ENCODE peak calls at places on chromosome 7, in four cellular contexts. A, D, R and T are unnamed samples.

GRCh38 chr7:149823631-149824199 is 14.5 kb upstream of the ZNF862 start:
- DNase-seq in A (no peak), R (no peak), D (no peak), T (no peak)

GRCh38 chr7:2699289-2699620 is 11.3 kb downstream of the AMZ1 start:
- DNase-seq in D (no peak), R (no peak), A (no peak), T (no peak)

GRCh38 chr7:73437699-73438416 is 4.3 kb downstream of the FZD9 start:
- DNase-seq in R (no peak), D (no peak), A (no peak), T (no peak)

GRCh38 chr7:157684596-157685429 is 348.0 kb downstream of the DNAJB6 start:
- DNase-seq in A (no peak), D (no peak), R (peak; percentile 39), T (no peak)

GRCh38 chr7:29237483-29237882 is 42.9 kb downstream of the CHN2 start:
- DNase-seq in A (no peak), R (peak; percentile 66), D (no peak), T (no peak)

GRCh38 chr7:131370523-131370968 is 42.9 kb downstream of the MKLN1 start:
- DNase-seq in D (no peak), A (no peak), R (no peak), T (no peak)

GRCh38 chr7:149081914-149082313 is 8.6 kb downstream of the ZNF786 start:
- DNase-seq in D (no peak), A (no peak), R (no peak), T (no peak)

GRCh38 chr7:143279186-143280098 is 5.3 kb upstream of the TMEM139 start:
- DNase-seq in R (no peak), A (no peak), D (no peak), T (no peak)

GRCh38 chr7:148540041-148540738 is 50.4 kb upstream of the C7orf33 start:
- DNase-seq in R (peak; percentile 52), D (peak; percentile 77), A (no peak), T (no peak)

GRCh38 chr7:39754326-39755120 is 131.2 kb downstream of the RALA start:
- DNase-seq in A (no peak), R (no peak), D (no peak), T (no peak)

GRCh38 chr7:21542891-21543527 is at the start of gene DNAH11:
- DNase-seq in A (no peak), R (peak; percentile 80), D (no peak), T (peak; percentile 36)

GRCh38 chr7:88546808-88547207 is 212.7 kb upstream of the ZNF804B start:
- DNase-seq in R (no peak), A (no peak), D (no peak), T (peak; percentile 36)

GRCh38 chr7:16657656-16658279 is 11.8 kb downstream of the BZW2 start:
- DNase-seq in D (no peak), A (no peak), R (no peak), T (no peak)

GRCh38 chr7:107746006-107746405 is 2.1 kb downstream of the CBLL1 start:
- DNase-seq in A (no peak), R (no peak), D (no peak), T (no peak)

GRCh38 chr7:122975341-122975740 is 20.2 kb downstream of the TAS2R16 start:
- DNase-seq in D (no peak), A (no peak), R (no peak), T (no peak)

GRCh38 chr7:112422842-112423496 is 27.3 kb upstream of the IFRD1 start:
- DNase-seq in A (no peak), R (peak; percentile 55), D (peak; percentile 82), T (peak; percentile 88)

GRCh38 chr7:146659732-146660131 is 543.1 kb downstream of the CNTNAP2 start:
- DNase-seq in R (no peak), D (no peak), A (no peak), T (no peak)

GRCh38 chr7:28125381-28126046 is 55.1 kb downstream of the JAZF1 start:
- DNase-seq in A (no peak), R (no peak), D (no peak), T (peak; percentile 54)

GRCh38 chr7:105862276-105862675 is 14.1 kb downstream of the ATXN7L1 start:
- DNase-seq in D (no peak), A (no peak), R (no peak), T (no peak)

GRCh38 chr7:141567465-141567864 is 16.3 kb downstream of the AGK start:
- DNase-seq in D (no peak), R (no peak), A (no peak), T (no peak)

GRCh38 chr7:142177869-142178268 is 66.4 kb downstream of the MGAM2 start:
- DNase-seq in R (no peak), A (no peak), D (no peak), T (no peak)

GRCh38 chr7:98240961-98241673 is 10.9 kb downstream of the TECPR1 start:
- DNase-seq in A (no peak), D (no peak), R (peak; percentile 50), T (peak; percentile 69)
- H3K4me1 ChIP-seq in A (peaks cover 4% of the 10 kb centered on the region), D (no peaks in the 10 kb centered on the region), R (no peaks in the 10 kb centered on the region), T (no peaks in the 10 kb centered on the region)

DNA sequence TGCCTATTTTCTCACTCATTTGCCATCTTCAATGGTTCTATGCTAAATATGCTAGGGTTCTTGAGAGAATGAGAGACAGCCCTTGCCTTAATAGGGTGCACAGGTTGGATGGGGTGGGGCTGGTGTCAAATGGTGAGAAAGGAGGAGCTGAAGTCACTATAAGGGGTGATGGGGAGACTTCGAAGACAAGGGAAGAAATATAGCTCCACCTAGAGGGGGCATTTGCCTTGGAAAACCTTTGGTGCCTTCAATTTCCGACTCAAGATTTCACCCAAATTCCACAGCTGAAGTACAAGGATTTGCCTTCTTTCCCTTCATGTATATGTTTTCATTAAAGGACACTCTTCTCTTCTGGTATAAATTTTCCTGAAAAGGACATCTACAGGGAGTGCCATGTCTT is 5.6 kb downstream of the PTN start:
- DNase-seq in R (no peak), D (no peak), A (no peak), T (no peak)
- TF ChIP-seq CTCF in R (peak; percentile 23), D (no peak), A (no peak), T (no peak)

DNA sequence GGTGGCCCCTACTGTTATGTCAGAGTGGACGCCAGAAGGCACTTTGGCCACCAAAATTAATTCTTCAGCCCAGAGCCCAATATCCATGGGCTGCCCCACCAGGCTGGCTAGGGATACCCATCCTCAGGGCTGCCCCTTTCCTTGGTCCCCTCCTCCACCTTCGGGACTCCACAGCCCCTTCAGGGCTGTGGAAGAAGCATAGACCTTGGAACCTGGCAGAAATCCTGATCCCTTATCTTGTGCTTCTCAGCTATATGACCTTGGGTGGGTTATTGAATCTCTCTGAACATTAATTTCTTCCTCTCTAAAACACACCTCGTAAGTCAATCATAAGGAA is 499 bp upstream of the TMUB1 start:
- DNase-seq in R (no peak), A (no peak), D (no peak), T (no peak)
- H3K4me1 ChIP-seq in R (peaks cover 37% of the 10 kb centered on the region), A (peaks cover 66% of the 10 kb centered on the region), D (peaks cover 4% of the 10 kb centered on the region), T (peaks cover 47% of the 10 kb centered on the region)

DNA sequence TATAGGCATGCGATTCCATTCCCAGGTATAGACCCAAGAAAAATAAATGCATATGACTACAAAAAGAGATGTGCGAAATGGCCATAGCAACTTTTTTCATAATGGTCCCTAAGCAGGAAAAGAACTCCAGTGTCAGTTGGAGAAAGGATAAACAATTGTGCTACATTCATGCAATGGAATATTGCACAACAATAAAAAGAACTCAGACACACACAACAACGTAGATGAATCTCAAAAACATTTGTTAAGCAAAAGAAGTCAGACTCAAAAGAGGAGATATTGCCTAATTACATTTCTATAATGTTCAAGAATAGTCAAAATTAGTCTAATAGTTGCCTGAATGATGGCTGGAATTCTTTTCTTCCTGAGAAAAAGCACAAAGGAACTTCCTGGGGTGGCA is 141.1 kb upstream of the GLI3 start:
- DNase-seq in A (no peak), R (no peak), D (no peak), T (no peak)
- TF ChIP-seq CTCF in A (no peak), R (no peak), D (no peak), T (no peak)

GRCh38 chr7:4820405-4820967 is 41.3 kb downstream of the PAPOLB start:
- DNase-seq in D (no peak), R (no peak), A (no peak), T (no peak)
- H3K4me1 ChIP-seq in D (no peaks in the 10 kb centered on the region), R (no peaks in the 10 kb centered on the region), A (no peaks in the 10 kb centered on the region), T (peaks cover 3% of the 10 kb centered on the region)

DNA sequence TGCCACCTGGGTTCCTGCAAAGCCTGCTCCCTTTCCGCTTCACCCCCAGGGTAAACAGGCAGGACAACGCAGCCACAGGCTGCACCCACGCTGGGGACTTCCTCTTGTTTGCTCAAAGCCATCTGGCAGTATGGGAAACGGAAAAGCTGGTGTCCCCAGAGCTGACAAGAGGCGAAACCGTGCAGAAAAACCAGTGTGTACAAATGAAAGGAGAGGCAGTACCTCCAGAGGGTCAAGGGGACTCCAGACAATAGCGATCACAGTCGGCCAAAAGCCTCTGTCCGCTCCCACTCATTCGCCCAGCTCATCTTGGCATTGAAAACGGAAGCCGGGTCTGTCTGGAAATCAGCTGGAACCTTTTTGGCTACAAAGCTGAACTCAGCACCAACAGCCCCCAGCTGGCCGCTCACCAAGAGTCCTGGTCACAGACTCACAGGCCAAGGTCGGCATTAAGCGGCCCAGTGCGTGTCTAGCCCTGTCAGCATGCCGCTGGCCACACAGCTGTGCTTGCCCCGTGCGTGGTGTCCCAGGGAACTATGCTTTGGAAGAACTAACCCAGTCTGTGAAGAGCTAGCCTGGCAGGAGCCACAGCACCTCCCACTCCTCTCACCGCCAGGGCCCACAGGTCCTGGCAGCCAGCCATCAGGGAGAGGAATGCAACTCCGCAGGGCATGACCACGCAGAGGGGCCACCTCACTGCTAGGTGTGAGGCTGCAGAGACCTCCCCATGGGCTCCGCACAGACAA is 10.4 kb downstream of the TNS3 start:
- DNase-seq in D (peak; percentile 84), R (peak; percentile 92), A (no peak), T (peak; percentile 91)
- TF ChIP-seq CTCF in D (no peak), R (no peak), A (no peak), T (no peak)

DNA sequence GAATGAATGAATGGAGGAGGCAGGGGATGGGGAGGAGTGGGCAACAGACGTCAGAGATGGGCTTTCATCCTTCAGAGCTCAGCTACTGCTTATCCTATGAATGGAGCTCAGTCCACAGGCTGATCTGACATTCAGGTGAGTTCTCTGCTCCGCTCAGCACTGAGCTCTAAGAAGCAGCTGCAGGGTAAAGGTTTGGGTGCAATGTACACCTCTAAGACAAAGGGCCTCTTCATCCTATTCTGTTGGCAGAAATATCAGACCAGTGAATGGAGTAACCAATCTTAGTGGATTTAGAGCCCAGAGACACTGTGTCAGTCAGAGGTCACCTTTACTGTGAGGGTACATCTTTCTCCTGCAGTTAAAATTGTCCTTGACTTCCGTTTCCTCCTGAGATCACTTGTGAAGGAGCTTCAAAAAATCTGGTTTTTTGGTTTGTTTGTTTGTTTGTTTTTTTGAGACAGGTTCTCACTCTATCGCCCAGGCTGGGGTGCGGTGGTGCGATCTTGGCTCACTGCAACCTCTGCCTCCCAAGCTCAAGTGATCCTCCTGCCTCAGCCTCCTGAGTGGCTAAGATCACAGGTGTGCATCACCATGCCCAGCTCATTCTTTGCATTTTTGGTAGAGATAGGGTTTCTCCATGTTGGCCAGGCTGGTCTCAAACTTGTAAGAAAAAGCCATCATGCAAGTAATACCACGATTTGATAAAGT is 5.1 kb upstream of the CCZ1B start:
- DNase-seq in A (no peak), D (no peak), R (no peak), T (no peak)
- H3K4me1 ChIP-seq in A (no peaks in the 10 kb centered on the region), D (no peaks in the 10 kb centered on the region), R (no peaks in the 10 kb centered on the region), T (no peaks in the 10 kb centered on the region)

GRCh38 chr7:44071726-44072363 is 6.5 kb upstream of the PGAM2 start:
- DNase-seq in A (no peak), D (no peak), R (no peak), T (no peak)
- TF ChIP-seq CTCF in A (no peak), D (no peak), R (no peak), T (no peak)

GRCh38 chr7:512541-513311 is 6.9 kb downstream of the PDGFA start:
- DNase-seq in D (no peak), A (no peak), R (no peak), T (no peak)
- H3K4me1 ChIP-seq in D (no peaks in the 10 kb centered on the region), A (peaks cover 3% of the 10 kb centered on the region), R (no peaks in the 10 kb centered on the region), T (peaks cover 5% of the 10 kb centered on the region)